ENCODE peak calls at places on chromosomes 5 and 9, in six cellular contexts. Z is HCT116, U is upper lobe of left lung, K is spleen, B is sigmoid colon, H is breast epithelium. O is an unnamed sample.

GRCh38 chr5:96717874-96718273 is 55.7 kb downstream of the CAST start:
- DNase-seq in B (no peak), Z (no peak), U (no peak), H (no peak), K (no peak), O (no peak)

GRCh38 chr5:71013575-71013974 is 11.6 kb downstream of the NAIP start:
- DNase-seq in U (no peak), B (no peak), Z (no peak), H (no peak), K (no peak), O (no peak)

GRCh38 chr5:136058031-136058971 is 29.5 kb downstream of the TGFBI start:
- DNase-seq in Z (peak), U (peak), K (peak), H (peak), B (peak), O (no peak)

GRCh38 chr5:66876266-66876807 is 280.1 kb downstream of the MAST4 start:
- DNase-seq in H (no peak), K (no peak), B (no peak), U (no peak), Z (no peak), O (no peak)

GRCh38 chr9:79657891-79658290 is 86.1 kb downstream of the TLE4 start:
- DNase-seq in H (no peak), U (no peak), B (no peak), Z (no peak), K (no peak), O (no peak)

GRCh38 chr5:173094012-173094661 is 38.0 kb downstream of the CREBRF start:
- DNase-seq in U (no peak), K (no peak), H (no peak), B (no peak), Z (no peak), O (no peak)

GRCh38 chr5:173456751-173457171 is 128.5 kb upstream of the STC2 start:
- DNase-seq in Z (no peak), B (no peak), K (no peak), U (no peak), H (no peak), O (no peak)

GRCh38 chr9:86772289-86772982 is 174.9 kb downstream of the GAS1 start:
- DNase-seq in U (no peak), B (no peak), Z (no peak), K (no peak), H (no peak), O (no peak)

GRCh38 chr5:40911278-40911677 is 2.0 kb downstream of the C7 start:
- DNase-seq in B (no peak), H (no peak), U (no peak), K (no peak), Z (no peak), O (no peak)

GRCh38 chr9:122055668-122056067 is 37.4 kb downstream of the TTLL11 start:
- DNase-seq in U (no peak), B (no peak), K (no peak), H (no peak), Z (no peak), O (no peak)

GRCh38 chr9:1009101-1009707 is 32.7 kb downstream of the DMRT3 start:
- DNase-seq in B (peak), U (peak), H (peak), K (peak), Z (peak), O (peak)

GRCh38 chr9:97419315-97419867 is 7.5 kb downstream of the TDRD7 start:
- DNase-seq in B (no peak), U (no peak), K (no peak), H (no peak), Z (no peak), O (no peak)

GRCh38 chr5:137486707-137487106 is 12.4 kb downstream of the SPOCK1 start:
- DNase-seq in Z (no peak), H (no peak), U (no peak), B (no peak), K (no peak), O (no peak)

GRCh38 chr5:160466889-160467554 is 45.4 kb downstream of the PTTG1 start:
- DNase-seq in K (no peak), B (no peak), H (no peak), U (no peak), Z (no peak), O (no peak)

GRCh38 chr5:119340597-119341218 is 15.1 kb upstream of the TNFAIP8 start:
- DNase-seq in K (peak), Z (no peak), U (no peak), B (no peak), H (no peak), O (no peak)

GRCh38 chr9:133715295-133715865 is 22.8 kb downstream of the SARDH start:
- DNase-seq in B (peak), U (no peak), H (no peak), Z (no peak), K (peak), O (no peak)

GRCh38 chr5:92836861-92837755 is 743.9 kb downstream of the NR2F1-AS1 start:
- DNase-seq in Z (no peak), B (no peak), K (no peak), U (no peak), H (no peak), O (no peak)

GRCh38 chr9:129139993-129140396 is 28.8 kb downstream of the PTPA start:
- DNase-seq in Z (peak), B (peak), U (peak), K (peak), H (peak), O (peak)

GRCh38 chr9:114171500-114171899 is 16.2 kb downstream of the COL27A1 start:
- DNase-seq in K (peak), B (no peak), H (no peak), U (no peak), Z (no peak), O (no peak)

GRCh38 chr5:43037929-43038510 is 2.1 kb downstream of the ANXA2R start:
- DNase-seq in H (no peak), Z (no peak), B (no peak), U (peak), K (no peak), O (no peak)

GRCh38 chr5:171755354-171755821 is 30.2 kb upstream of the SMIM23 start:
- DNase-seq in Z (no peak), U (peak), K (no peak), B (no peak), H (no peak), O (no peak)

GRCh38 chr9:111983484-111983908 is 86.9 kb downstream of the UGCG start:
- DNase-seq in H (no peak), Z (no peak), U (no peak), B (no peak), K (no peak), O (no peak)

GRCh38 chr9:96241391-96241809 is 60.6 kb downstream of the HSD17B3 start:
- DNase-seq in H (peak), K (no peak), Z (peak), B (no peak), U (no peak), O (peak)

GRCh38 chr9:130414910-130415746 is 29.6 kb upstream of the ASS1 start:
- DNase-seq in H (no peak), Z (no peak), K (no peak), B (no peak), U (no peak), O (no peak)

GRCh38 chr5:29944327-29944726 is 1249.2 kb upstream of the CDH6 start:
- DNase-seq in K (no peak), Z (no peak), H (no peak), U (no peak), B (no peak), O (no peak)

GRCh38 chr5:125376059-125376641 is 629.7 kb upstream of the ZNF608 start:
- DNase-seq in U (no peak), H (no peak), Z (no peak), B (no peak), K (no peak), O (no peak)

GRCh38 chr9:118595719-118596305 is 773.4 kb downstream of the BRINP1 start:
- DNase-seq in B (peak), Z (no peak), H (peak), U (peak), K (no peak), O (peak)

GRCh38 chr9:133114451-133114885 is 6.6 kb downstream of the RALGDS start:
- DNase-seq in B (peak), U (peak), H (peak), Z (no peak), K (peak), O (no peak)

GRCh38 chr9:72552356-72552755 is 30.9 kb downstream of the TMC1 start:
- DNase-seq in K (no peak), U (no peak), B (no peak), H (no peak), Z (no peak), O (no peak)

GRCh38 chr5:176629853-176630680 is at the start of the genes EIF4E1B and SNCB:
- DNase-seq in H (no peak), B (no peak), K (peak), U (no peak), Z (no peak), O (no peak)

GRCh38 chr9:112135706-112136105 is 39.4 kb downstream of the SUSD1 start:
- DNase-seq in B (no peak), Z (no peak), U (no peak), H (no peak), K (no peak), O (no peak)

GRCh38 chr9:14992516-14992915 is 82.3 kb upstream of the FREM1 start:
- DNase-seq in B (no peak), U (no peak), H (no peak), K (no peak), Z (no peak), O (no peak)

GRCh38 chr5:94691947-94692346 is 73.5 kb downstream of the SLF1 start:
- DNase-seq in K (no peak), H (no peak), Z (no peak), B (no peak), U (no peak), O (no peak)

GRCh38 chr9:132673355-132673754 is 3.1 kb downstream of the GTF3C4 start:
- DNase-seq in K (no peak), H (no peak), U (no peak), Z (no peak), B (no peak), O (no peak)

GRCh38 chr9:92964981-92965758 is 17.8 kb downstream of the FGD3 start:
- DNase-seq in K (peak), Z (no peak), H (no peak), U (peak), B (no peak), O (no peak)

GRCh38 chr9:98950262-98950661 is 6.6 kb downstream of the COL15A1 start:
- DNase-seq in U (no peak), Z (no peak), K (no peak), B (no peak), H (no peak), O (no peak)

GRCh38 chr5:29039994-29040393 is 2001.6 kb upstream of the CDH9 start:
- DNase-seq in K (no peak), B (no peak), Z (no peak), H (no peak), U (no peak), O (no peak)

GRCh38 chr9:83978992-83979811 is 813 bp downstream of the HNRNPK start:
- DNase-seq in U (peak), Z (no peak), H (peak), B (peak), K (peak), O (peak)
- TF ChIP-seq POLR2AphosphoS5 in U (peak), Z (peak), H (peak), B (peak), K (peak), O (peak)

GRCh38 chr5:145244788-145245187 is 590.4 kb downstream of the PRELID2 start:
- DNase-seq in H (no peak), Z (no peak), B (no peak), K (no peak), U (no peak), O (no peak)

GRCh38 chr5:145243016-145243415 is 592.1 kb downstream of the PRELID2 start:
- DNase-seq in H (no peak), Z (no peak), K (no peak), U (no peak), B (no peak), O (no peak)

GRCh38 chr5:145246379-145246778 is 588.8 kb downstream of the PRELID2 start:
- DNase-seq in K (no peak), B (no peak), H (no peak), U (no peak), Z (no peak), O (no peak)

GRCh38 chr5:145245354-145245753 is 589.8 kb downstream of the PRELID2 start:
- DNase-seq in B (no peak), K (no peak), H (no peak), U (no peak), Z (no peak), O (no peak)

GRCh38 chr5:145244251-145244650 is 590.9 kb downstream of the PRELID2 start:
- DNase-seq in Z (no peak), K (no peak), U (no peak), H (no peak), B (no peak), O (no peak)
- H3K27ac ChIP-seq in Z (no peak), K (no peak), U (no peak), H (no peak), B (no peak), O (no peak)

GRCh38 chr9:105557804-105558610 is at the start of gene FKTN:
- DNase-seq in U (peak), H (peak), Z (peak), B (peak), K (peak), O (peak)
- TF ChIP-seq POLR2A in U (no peak), H (no peak), Z (peak), B (no peak), K (no peak), O (no peak)

GRCh38 chr9:16653491-16654407 is 216.7 kb downstream of the BNC2 start:
- DNase-seq in K (no peak), B (peak), H (no peak), U (no peak), Z (no peak), O (no peak)
- TF ChIP-seq POLR2AphosphoS5 in K (no peak), B (peak), H (no peak), U (no peak), Z (no peak), O (no peak)

GRCh38 chr9:2248768-2249167 is 233.6 kb downstream of the SMARCA2 start:
- DNase-seq in H (no peak), Z (no peak), B (no peak), U (no peak), K (no peak), O (no peak)

GRCh38 chr9:2255128-2255527 is 240.0 kb downstream of the SMARCA2 start:
- DNase-seq in U (no peak), Z (no peak), H (no peak), K (no peak), B (no peak), O (no peak)

GRCh38 chr9:2257530-2257929 is 242.4 kb downstream of the SMARCA2 start:
- DNase-seq in H (no peak), K (no peak), Z (no peak), B (no peak), U (no peak), O (no peak)

DNA sequence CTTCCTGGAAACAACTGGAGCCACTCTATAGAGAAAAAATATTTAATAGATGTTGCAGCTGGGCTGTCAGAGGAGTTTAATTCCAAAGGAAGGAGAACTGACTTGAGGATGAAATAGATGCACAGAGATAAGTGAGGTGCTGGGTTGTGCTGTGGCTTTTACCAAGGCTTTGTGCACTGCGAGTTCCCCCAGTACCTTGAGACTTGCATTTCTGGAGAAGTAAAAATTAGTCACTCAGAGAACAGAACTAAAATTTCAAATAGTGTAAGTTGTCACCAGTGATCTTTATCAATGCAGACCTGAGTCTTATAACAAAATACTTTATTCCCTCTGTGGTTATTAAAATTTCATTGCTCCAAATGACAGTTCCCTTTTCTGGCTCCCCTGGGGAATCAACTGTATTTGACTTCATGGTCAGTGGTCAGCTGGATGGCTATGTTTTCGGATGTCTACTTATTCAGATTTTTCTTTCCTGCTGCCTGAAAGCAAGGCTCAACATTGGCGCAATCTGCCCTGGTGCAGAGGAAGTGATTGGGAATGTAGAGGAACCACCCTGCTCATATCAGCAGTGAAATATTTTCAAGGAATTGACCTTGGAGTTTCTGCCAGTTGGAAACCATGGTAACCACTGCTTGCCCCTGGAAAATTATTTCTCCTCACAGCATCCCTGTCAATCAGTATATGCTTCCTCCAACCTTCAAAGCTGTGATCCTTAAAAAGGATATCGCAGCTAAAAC is 238.8 kb downstream of the SMARCA2 start:
- DNase-seq in K (no peak), B (no peak), Z (no peak), U (no peak), H (no peak), O (no peak)
- H3K27ac ChIP-seq in K (no peak), B (no peak), Z (no peak), U (no peak), H (no peak), O (no peak)

DNA sequence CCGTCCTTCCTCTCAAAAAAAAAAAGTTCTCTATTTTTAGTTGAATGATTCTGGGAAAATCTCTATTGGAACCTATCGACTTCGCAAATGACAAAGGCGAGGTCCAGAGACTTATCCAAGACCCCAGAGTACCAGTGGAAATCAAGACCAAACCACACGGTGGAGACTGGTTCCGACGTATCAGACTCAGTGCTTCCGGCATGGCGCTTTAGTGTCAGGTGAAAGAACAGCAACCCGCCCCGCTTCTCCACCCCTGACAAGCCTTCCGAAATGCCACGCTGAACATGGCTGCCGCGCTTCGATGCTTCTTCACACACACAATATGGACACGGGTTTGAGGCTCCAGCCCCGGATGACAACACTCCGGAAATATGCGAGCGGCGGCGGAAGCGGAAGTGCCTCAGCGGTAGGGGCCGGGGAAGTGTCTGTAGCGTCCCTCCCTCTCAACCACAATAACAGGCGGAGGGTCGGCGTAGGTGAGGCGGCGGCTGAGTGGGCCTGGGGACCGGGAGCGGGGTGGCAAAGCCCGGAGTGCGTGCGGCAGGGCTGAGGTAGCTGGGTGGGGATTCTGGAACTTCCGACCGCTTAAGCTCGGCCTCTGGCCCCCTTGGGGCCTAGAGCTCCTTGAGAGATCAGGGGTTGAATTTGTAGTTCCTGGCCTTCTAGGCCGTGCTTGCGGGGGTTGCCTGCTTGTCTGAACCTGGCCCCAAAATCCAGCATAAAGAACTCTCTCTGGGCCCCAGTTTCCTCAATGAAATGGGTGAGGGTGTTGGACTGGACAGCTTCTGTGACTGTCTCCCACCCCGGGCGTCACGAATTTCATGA is at the start of gene FBXO38:
- DNase-seq in U (peak), K (peak), Z (peak), B (peak), H (peak), O (peak)
- TF ChIP-seq POLR2A in U (peak), K (peak), Z (peak), B (peak), H (peak), O (peak)

GRCh38 chr5:324736-325612 is 3.5 kb downstream of the AHRR start:
- DNase-seq in B (peak), H (no peak), Z (no peak), K (peak), U (no peak), O (no peak)

GRCh38 chr5:322281-322941 is 897 bp downstream of the AHRR start:
- DNase-seq in K (no peak), U (no peak), B (no peak), Z (no peak), H (no peak), O (no peak)

GRCh38 chr5:321726-322251 is 275 bp downstream of the AHRR start:
- DNase-seq in Z (no peak), U (no peak), K (no peak), H (no peak), B (no peak), O (no peak)

GRCh38 chr5:321233-321725 is at the start of gene AHRR:
- DNase-seq in Z (no peak), B (no peak), U (peak), K (no peak), H (no peak), O (peak)

DNA sequence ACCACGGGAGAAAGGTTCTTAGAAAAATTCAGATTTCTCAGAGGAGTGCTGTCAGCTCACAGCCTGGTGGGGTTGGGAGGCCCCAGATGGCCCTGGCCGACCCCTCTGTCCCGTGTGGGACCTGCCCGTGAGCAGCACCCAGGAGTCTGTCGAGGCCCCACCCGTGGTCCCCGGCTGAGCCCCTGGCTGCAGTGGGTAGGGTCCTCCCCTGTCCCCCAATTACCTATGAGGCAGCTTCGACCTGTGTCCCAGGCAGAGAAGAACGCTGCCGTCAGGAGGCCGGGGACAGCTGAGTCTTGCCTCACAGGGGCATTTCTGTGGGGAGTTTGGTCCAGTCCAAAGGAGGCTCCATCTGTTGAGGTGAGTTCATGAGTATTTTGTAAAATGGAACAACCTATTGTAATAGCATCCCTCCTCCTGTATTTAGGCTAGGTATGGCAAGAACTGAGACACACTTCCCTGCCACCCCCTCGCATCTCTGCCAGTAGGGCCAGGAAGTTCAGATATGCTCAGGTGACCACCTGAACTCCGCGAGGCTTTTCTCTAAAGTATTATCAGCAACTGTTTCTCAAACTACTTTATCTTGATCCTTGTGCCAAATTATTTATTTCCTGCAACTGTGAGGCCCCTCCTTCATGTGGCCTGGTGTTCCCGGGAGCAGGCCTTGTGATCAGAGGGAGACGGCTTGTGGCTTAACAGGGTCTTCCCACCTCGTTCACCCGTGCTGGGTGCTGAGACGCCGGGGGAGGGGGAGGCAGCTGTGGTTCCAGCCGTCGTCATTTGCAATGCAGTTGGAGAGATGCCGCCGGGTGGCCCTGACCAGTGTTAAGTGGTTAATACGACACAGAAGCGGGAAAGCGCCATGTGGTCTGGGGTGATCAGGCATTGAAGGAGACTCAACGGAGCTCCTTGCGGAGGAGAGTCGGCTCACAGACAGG is 1.7 kb downstream of the AHRR start:
- DNase-seq in U (no peak), Z (no peak), B (no peak), H (no peak), K (no peak), O (no peak)
- TF ChIP-seq POLR2AphosphoS5 in U (no peak), Z (no peak), B (no peak), H (no peak), K (peak), O (no peak)